ENCODE peak calls at places on chromosomes 11 and 22, in six cellular contexts. One of them, this sample, is unnamed.

GRCh38 chr11:65417221-65417701 is 5.3 kb upstream of the NEAT1 start:
- DNase-seq in IMR-90: no peak
- DNase-seq in H9: peak
- DNase-seq in H1: no peak
- DNase-seq in neuronal stem cell: no peak
- DNase-seq in mesenchymal stem cell: peak
- DNase-seq in this sample: peak

GRCh38 chr11:71173709-71174108 is 78.7 kb downstream of the SHANK2 start:
- DNase-seq in IMR-90: no peak
- DNase-seq in H9: no peak
- DNase-seq in H1: no peak
- DNase-seq in neuronal stem cell: no peak
- DNase-seq in mesenchymal stem cell: no peak
- DNase-seq in this sample: no peak

GRCh38 chr22:39462443-39463147 is 5.8 kb downstream of the MGAT3 start:
- DNase-seq in IMR-90: no peak
- DNase-seq in H9: peak
- DNase-seq in H1: no peak
- DNase-seq in neuronal stem cell: no peak
- DNase-seq in mesenchymal stem cell: no peak
- DNase-seq in this sample: no peak

GRCh38 chr22:25410849-25411248 is 153.6 kb upstream of the GRK3 start:
- DNase-seq in IMR-90: no peak
- DNase-seq in H9: no peak
- DNase-seq in H1: no peak
- DNase-seq in neuronal stem cell: no peak
- DNase-seq in mesenchymal stem cell: no peak
- DNase-seq in this sample: no peak

GRCh38 chr22:37431811-37432707 is 4.8 kb upstream of the ELFN2 start:
- DNase-seq in IMR-90: peak
- DNase-seq in H9: no peak
- DNase-seq in H1: no peak
- DNase-seq in neuronal stem cell: no peak
- DNase-seq in mesenchymal stem cell: peak
- DNase-seq in this sample: peak

GRCh38 chr11:1557904-1558831 is 13.9 kb downstream of the DUSP8 start:
- DNase-seq in IMR-90: peak
- DNase-seq in H9: peak
- DNase-seq in H1: no peak
- DNase-seq in neuronal stem cell: no peak
- DNase-seq in mesenchymal stem cell: peak
- DNase-seq in this sample: peak

GRCh38 chr11:30155428-30155827 is 75.4 kb upstream of the FSHB start:
- DNase-seq in IMR-90: no peak
- DNase-seq in H9: no peak
- DNase-seq in H1: no peak
- DNase-seq in neuronal stem cell: no peak
- DNase-seq in mesenchymal stem cell: no peak
- DNase-seq in this sample: no peak

GRCh38 chr11:32511926-32512325 is 71.7 kb upstream of the EIF3M start:
- DNase-seq in IMR-90: no peak
- DNase-seq in H9: no peak
- DNase-seq in H1: no peak
- DNase-seq in neuronal stem cell: no peak
- DNase-seq in mesenchymal stem cell: no peak
- DNase-seq in this sample: no peak

GRCh38 chr11:126155402-126156187 is 55.9 kb downstream of the RPUSD4 start:
- DNase-seq in IMR-90: no peak
- DNase-seq in H9: no peak
- DNase-seq in H1: no peak
- DNase-seq in neuronal stem cell: no peak
- DNase-seq in mesenchymal stem cell: no peak
- DNase-seq in this sample: no peak
- H4K91ac ChIP-seq in IMR-90: no peak
- H4K91ac ChIP-seq in H9: no peak
- H4K91ac ChIP-seq in H1: no peak
- H4K91ac ChIP-seq in neuronal stem cell: no peak
- H4K91ac ChIP-seq in mesenchymal stem cell: no peak
- H4K91ac ChIP-seq in this sample: no peak

GRCh38 chr22:17633217-17633997 is 4.9 kb upstream of the ATP6V1E1 start:
- DNase-seq in IMR-90: peak
- DNase-seq in H9: no peak
- DNase-seq in H1: no peak
- DNase-seq in neuronal stem cell: no peak
- DNase-seq in mesenchymal stem cell: peak
- DNase-seq in this sample: peak
- H3K9ac ChIP-seq in IMR-90: peak
- H3K9ac ChIP-seq in H9: no peak
- H3K9ac ChIP-seq in H1: peak
- H3K9ac ChIP-seq in neuronal stem cell: no peak
- H3K9ac ChIP-seq in mesenchymal stem cell: peak
- H3K9ac ChIP-seq in this sample: no peak

GRCh38 chr11:3225159-3225758 is 6.6 kb upstream of the MRGPRG start:
- DNase-seq in IMR-90: no peak
- DNase-seq in H9: no peak
- DNase-seq in H1: no peak
- DNase-seq in neuronal stem cell: no peak
- DNase-seq in mesenchymal stem cell: no peak
- DNase-seq in this sample: no peak
- H4K91ac ChIP-seq in IMR-90: no peak
- H4K91ac ChIP-seq in H9: no peak
- H4K91ac ChIP-seq in H1: no peak
- H4K91ac ChIP-seq in neuronal stem cell: no peak
- H4K91ac ChIP-seq in mesenchymal stem cell: no peak
- H4K91ac ChIP-seq in this sample: no peak

GRCh38 chr11:95337972-95338429 is 107.0 kb upstream of the SESN3 start:
- DNase-seq in IMR-90: no peak
- DNase-seq in H9: no peak
- DNase-seq in H1: no peak
- DNase-seq in neuronal stem cell: no peak
- DNase-seq in mesenchymal stem cell: no peak
- DNase-seq in this sample: no peak
- H3K9ac ChIP-seq in IMR-90: no peak
- H3K9ac ChIP-seq in H9: no peak
- H3K9ac ChIP-seq in H1: no peak
- H3K9ac ChIP-seq in neuronal stem cell: no peak
- H3K9ac ChIP-seq in mesenchymal stem cell: peak
- H3K9ac ChIP-seq in this sample: no peak

GRCh38 chr22:44848791-44849410 is 96.5 kb downstream of the ARHGAP8 start:
- DNase-seq in IMR-90: no peak
- DNase-seq in H9: no peak
- DNase-seq in H1: no peak
- DNase-seq in neuronal stem cell: no peak
- DNase-seq in mesenchymal stem cell: no peak
- DNase-seq in this sample: no peak

GRCh38 chr22:44847380-44847779 is 95.0 kb downstream of the ARHGAP8 start:
- DNase-seq in IMR-90: no peak
- DNase-seq in H9: no peak
- DNase-seq in H1: no peak
- DNase-seq in neuronal stem cell: no peak
- DNase-seq in mesenchymal stem cell: no peak
- DNase-seq in this sample: no peak

GRCh38 chr22:44847892-44848291 is 95.5 kb downstream of the ARHGAP8 start:
- DNase-seq in IMR-90: no peak
- DNase-seq in H9: no peak
- DNase-seq in H1: no peak
- DNase-seq in neuronal stem cell: no peak
- DNase-seq in mesenchymal stem cell: no peak
- DNase-seq in this sample: no peak

GRCh38 chr22:44848296-44848741 is 95.9 kb downstream of the ARHGAP8 start:
- DNase-seq in IMR-90: peak
- DNase-seq in H9: no peak
- DNase-seq in H1: no peak
- DNase-seq in neuronal stem cell: no peak
- DNase-seq in mesenchymal stem cell: no peak
- DNase-seq in this sample: no peak

GRCh38 chr22:44850946-44851345 is 98.6 kb downstream of the ARHGAP8 start:
- DNase-seq in IMR-90: no peak
- DNase-seq in H9: no peak
- DNase-seq in H1: no peak
- DNase-seq in neuronal stem cell: no peak
- DNase-seq in mesenchymal stem cell: no peak
- DNase-seq in this sample: no peak
- H4K91ac ChIP-seq in IMR-90: no peak
- H4K91ac ChIP-seq in H9: no peak
- H4K91ac ChIP-seq in H1: no peak
- H4K91ac ChIP-seq in neuronal stem cell: no peak
- H4K91ac ChIP-seq in mesenchymal stem cell: no peak
- H4K91ac ChIP-seq in this sample: no peak